ENCODE peak calls at places on chromosomes 6 and 20, in five cellular contexts. One of them, this sample, is unnamed.

GRCh38 chr6:113464536-113464935 is 392.6 kb upstream of the MARCKS start:
- DNase-seq in fibroblast of mammary gland: no peak
- DNase-seq in OCI-LY7: no peak
- DNase-seq in ovary: no peak
- DNase-seq in coronary artery: no peak
- DNase-seq in this sample: no peak

GRCh38 chr6:19231878-19232519 is 605.2 kb upstream of the ID4 start:
- DNase-seq in fibroblast of mammary gland: no peak
- DNase-seq in ovary: no peak
- DNase-seq in coronary artery: no peak
- DNase-seq in OCI-LY7: no peak
- DNase-seq in this sample: no peak

GRCh38 chr20:36167826-36168634 is 13.5 kb downstream of the EPB41L1 start:
- DNase-seq in coronary artery: no peak
- DNase-seq in ovary: no peak
- DNase-seq in fibroblast of mammary gland: peak
- DNase-seq in OCI-LY7: no peak
- DNase-seq in this sample: peak

GRCh38 chr20:47713941-47714450 is 71.3 kb downstream of the SULF2 start:
- DNase-seq in fibroblast of mammary gland: peak
- DNase-seq in coronary artery: no peak
- DNase-seq in OCI-LY7: no peak
- DNase-seq in ovary: peak
- DNase-seq in this sample: no peak

GRCh38 chr20:4335722-4336121 is 320.4 kb upstream of the RNF24 start:
- DNase-seq in coronary artery: no peak
- DNase-seq in OCI-LY7: no peak
- DNase-seq in fibroblast of mammary gland: no peak
- DNase-seq in ovary: no peak
- DNase-seq in this sample: no peak

GRCh38 chr20:33460711-33461110 is 17.1 kb upstream of the SNTA1 start:
- DNase-seq in coronary artery: no peak
- DNase-seq in ovary: no peak
- DNase-seq in OCI-LY7: peak
- DNase-seq in fibroblast of mammary gland: no peak
- DNase-seq in this sample: no peak

GRCh38 chr20:52076164-52076563 is 115.4 kb downstream of the ZFP64 start:
- DNase-seq in OCI-LY7: no peak
- DNase-seq in coronary artery: no peak
- DNase-seq in ovary: no peak
- DNase-seq in fibroblast of mammary gland: no peak
- DNase-seq in this sample: peak

GRCh38 chr6:13535306-13535705 is 39.1 kb upstream of the SIRT5 start:
- DNase-seq in fibroblast of mammary gland: no peak
- DNase-seq in coronary artery: no peak
- DNase-seq in ovary: no peak
- DNase-seq in OCI-LY7: peak
- DNase-seq in this sample: no peak

GRCh38 chr6:67933278-67933677 is 701.8 kb upstream of the ADGRB3 start:
- DNase-seq in coronary artery: no peak
- DNase-seq in ovary: no peak
- DNase-seq in OCI-LY7: peak
- DNase-seq in fibroblast of mammary gland: peak
- DNase-seq in this sample: no peak

GRCh38 chr6:157314705-157315321 is 8.5 kb downstream of the TMEM242 start:
- DNase-seq in OCI-LY7: peak
- DNase-seq in ovary: no peak
- DNase-seq in coronary artery: no peak
- DNase-seq in fibroblast of mammary gland: peak
- DNase-seq in this sample: peak

GRCh38 chr20:45782890-45783289 is 8.8 kb downstream of the WFDC3 start:
- DNase-seq in ovary: no peak
- DNase-seq in OCI-LY7: no peak
- DNase-seq in fibroblast of mammary gland: peak
- DNase-seq in coronary artery: no peak
- DNase-seq in this sample: no peak

GRCh38 chr6:26215200-26216014 is 128.2 kb downstream of the HFE start:
- DNase-seq in fibroblast of mammary gland: no peak
- DNase-seq in ovary: no peak
- DNase-seq in OCI-LY7: peak
- DNase-seq in coronary artery: no peak
- DNase-seq in this sample: peak

GRCh38 chr6:48765352-48765961 is 654.5 kb upstream of the PTCHD4 start:
- DNase-seq in ovary: no peak
- DNase-seq in OCI-LY7: peak
- DNase-seq in coronary artery: no peak
- DNase-seq in fibroblast of mammary gland: peak
- DNase-seq in this sample: peak

GRCh38 chr6:33406161-33406560 is 4.7 kb upstream of the PHF1 start:
- DNase-seq in coronary artery: no peak
- DNase-seq in OCI-LY7: no peak
- DNase-seq in fibroblast of mammary gland: no peak
- DNase-seq in ovary: no peak
- DNase-seq in this sample: no peak

GRCh38 chr20:38747495-38748096 is 664 bp upstream of the ACTR5 start:
- DNase-seq in fibroblast of mammary gland: no peak
- DNase-seq in coronary artery: no peak
- DNase-seq in ovary: peak
- DNase-seq in OCI-LY7: no peak
- DNase-seq in this sample: no peak

GRCh38 chr20:19077370-19078220 is 134.8 kb upstream of the SLC24A3 start:
- DNase-seq in fibroblast of mammary gland: no peak
- DNase-seq in OCI-LY7: no peak
- DNase-seq in coronary artery: no peak
- DNase-seq in ovary: no peak
- DNase-seq in this sample: no peak

GRCh38 chr6:145077382-145077781 is 657.9 kb downstream of the EPM2A start:
- DNase-seq in OCI-LY7: no peak
- DNase-seq in coronary artery: no peak
- DNase-seq in fibroblast of mammary gland: no peak
- DNase-seq in ovary: no peak
- DNase-seq in this sample: no peak

GRCh38 chr6:43801489-43802181 is 31.6 kb downstream of the VEGFA start:
- DNase-seq in fibroblast of mammary gland: no peak
- DNase-seq in OCI-LY7: no peak
- DNase-seq in coronary artery: no peak
- DNase-seq in ovary: no peak
- DNase-seq in this sample: no peak

GRCh38 chr20:12051206-12052163 is 133.8 kb downstream of the BTBD3 start:
- DNase-seq in ovary: no peak
- DNase-seq in OCI-LY7: no peak
- DNase-seq in coronary artery: no peak
- DNase-seq in fibroblast of mammary gland: peak
- DNase-seq in this sample: no peak

GRCh38 chr20:53934421-53935352 is 135.7 kb downstream of the BCAS1 start:
- DNase-seq in ovary: no peak
- DNase-seq in coronary artery: peak
- DNase-seq in fibroblast of mammary gland: peak
- DNase-seq in OCI-LY7: peak
- DNase-seq in this sample: peak

GRCh38 chr6:134503542-134504281 is 185.8 kb upstream of the SGK1 start:
- DNase-seq in fibroblast of mammary gland: peak
- DNase-seq in OCI-LY7: no peak
- DNase-seq in ovary: no peak
- DNase-seq in coronary artery: no peak
- DNase-seq in this sample: no peak
- H3K4me3 ChIP-seq in fibroblast of mammary gland: no peak
- H3K4me3 ChIP-seq in OCI-LY7: no peak
- H3K4me3 ChIP-seq in ovary: no peak
- H3K4me3 ChIP-seq in coronary artery: no peak
- H3K4me3 ChIP-seq in this sample: no peak

GRCh38 chr6:29925341-29926080 is 16.8 kb upstream of the HLA-A start:
- DNase-seq in ovary: no peak
- DNase-seq in coronary artery: peak
- DNase-seq in OCI-LY7: no peak
- DNase-seq in fibroblast of mammary gland: no peak
- DNase-seq in this sample: peak
- H3K4me3 ChIP-seq in ovary: no peak
- H3K4me3 ChIP-seq in coronary artery: peak
- H3K4me3 ChIP-seq in OCI-LY7: no peak
- H3K4me3 ChIP-seq in fibroblast of mammary gland: peak
- H3K4me3 ChIP-seq in this sample: no peak

GRCh38 chr6:88614306-88614877 is 349.0 kb downstream of the RNGTT start:
- DNase-seq in ovary: no peak
- DNase-seq in fibroblast of mammary gland: no peak
- DNase-seq in coronary artery: no peak
- DNase-seq in OCI-LY7: peak
- DNase-seq in this sample: no peak
- H3K4me3 ChIP-seq in ovary: no peak
- H3K4me3 ChIP-seq in fibroblast of mammary gland: no peak
- H3K4me3 ChIP-seq in coronary artery: no peak
- H3K4me3 ChIP-seq in OCI-LY7: peak
- H3K4me3 ChIP-seq in this sample: no peak

GRCh38 chr6:37174196-37174514 is 4.2 kb downstream of the PIM1 start:
- DNase-seq in fibroblast of mammary gland: no peak
- DNase-seq in ovary: no peak
- DNase-seq in OCI-LY7: no peak
- DNase-seq in coronary artery: no peak
- DNase-seq in this sample: no peak

GRCh38 chr6:37171970-37172812 is 2.2 kb downstream of the PIM1 start:
- DNase-seq in ovary: peak
- DNase-seq in fibroblast of mammary gland: peak
- DNase-seq in OCI-LY7: peak
- DNase-seq in coronary artery: peak
- DNase-seq in this sample: peak

GRCh38 chr6:37174515-37175331 is 4.8 kb downstream of the PIM1 start:
- DNase-seq in OCI-LY7: no peak
- DNase-seq in coronary artery: no peak
- DNase-seq in fibroblast of mammary gland: no peak
- DNase-seq in ovary: peak
- DNase-seq in this sample: peak

GRCh38 chr6:37172991-37173572 is 3.1 kb downstream of the PIM1 start:
- DNase-seq in fibroblast of mammary gland: no peak
- DNase-seq in coronary artery: no peak
- DNase-seq in ovary: no peak
- DNase-seq in OCI-LY7: no peak
- DNase-seq in this sample: no peak

GRCh38 chr6:37173573-37174195 is 3.7 kb downstream of the PIM1 start:
- DNase-seq in fibroblast of mammary gland: peak
- DNase-seq in OCI-LY7: no peak
- DNase-seq in ovary: peak
- DNase-seq in coronary artery: no peak
- DNase-seq in this sample: peak
- H3K4me3 ChIP-seq in fibroblast of mammary gland: no peak
- H3K4me3 ChIP-seq in OCI-LY7: no peak
- H3K4me3 ChIP-seq in ovary: no peak
- H3K4me3 ChIP-seq in coronary artery: peak
- H3K4me3 ChIP-seq in this sample: no peak

GRCh38 chr20:15792855-15793254 is 780.4 kb downstream of the KIF16B start:
- DNase-seq in ovary: no peak
- DNase-seq in coronary artery: no peak
- DNase-seq in fibroblast of mammary gland: no peak
- DNase-seq in OCI-LY7: no peak
- DNase-seq in this sample: no peak
- H3K4me3 ChIP-seq in ovary: no peak
- H3K4me3 ChIP-seq in coronary artery: no peak
- H3K4me3 ChIP-seq in fibroblast of mammary gland: no peak
- H3K4me3 ChIP-seq in OCI-LY7: no peak
- H3K4me3 ChIP-seq in this sample: no peak

DNA sequence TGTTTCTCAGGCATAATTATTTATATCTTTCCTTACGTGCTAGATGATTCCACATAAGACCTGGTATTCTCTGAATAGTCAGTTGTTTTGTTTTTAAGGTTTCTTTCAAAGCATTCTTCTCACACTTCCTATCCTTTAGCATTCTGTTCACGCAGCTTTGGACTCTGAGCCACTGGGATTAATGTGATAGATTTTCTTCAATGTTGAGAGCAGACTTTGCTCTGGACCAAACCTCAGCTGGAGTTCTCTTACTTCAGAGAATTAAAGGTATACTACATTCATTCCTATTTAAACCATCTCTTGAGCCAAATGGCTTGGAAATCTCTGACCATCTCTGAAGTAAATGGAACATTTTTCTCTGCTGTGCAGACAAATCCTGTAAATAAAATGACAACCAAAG is 70.7 kb upstream of the TRAF3IP2 start:
- DNase-seq in ovary: no peak
- DNase-seq in fibroblast of mammary gland: no peak
- DNase-seq in OCI-LY7: no peak
- DNase-seq in coronary artery: no peak
- DNase-seq in this sample: no peak
- H3K4me3 ChIP-seq in ovary: no peak
- H3K4me3 ChIP-seq in fibroblast of mammary gland: no peak
- H3K4me3 ChIP-seq in OCI-LY7: no peak
- H3K4me3 ChIP-seq in coronary artery: no peak
- H3K4me3 ChIP-seq in this sample: no peak